ENCODE peak calls at places on chromosomes 3 and 15, in seven cellular contexts. L is upper lobe of right lung; A is ovary; I is CD4-positive, alpha-beta memory T cell; B is Karpas-422; O is PC-9; M is astrocyte. Q is an unnamed sample.

GRCh38 chr15:51736069-51736468 is 1.4 kb downstream of the LYSMD2 start:
- DNase-seq in L (no peak), A (no peak), I (no peak), B (peak; percentile 50), O (no peak), M (no peak), Q (no peak)

GRCh38 chr3:193805448-193805847 is 212.4 kb downstream of the OPA1 start:
- DNase-seq in L (no peak), A (peak; percentile 71), I (no peak), B (no peak), O (peak; percentile 95), M (peak; percentile 98), Q (peak; percentile 39)

GRCh38 chr3:32954506-32954905 is 3.1 kb downstream of the CCR4 start:
- DNase-seq in L (no peak), A (no peak), I (no peak), B (no peak), O (no peak), M (no peak), Q (no peak)

GRCh38 chr3:57530071-57530608 is 14.0 kb downstream of the DNAH12 start:
- DNase-seq in L (no peak), A (no peak), I (no peak), B (no peak), O (peak; percentile 77), M (no peak), Q (no peak)

GRCh38 chr3:141632779-141633374 is 105.2 kb upstream of the RNF7 start:
- DNase-seq in L (no peak), A (no peak), I (no peak), B (no peak), O (no peak), M (no peak), Q (no peak)

GRCh38 chr3:15647629-15648167 is 46.2 kb downstream of the BTD start:
- DNase-seq in L (no peak), A (no peak), I (peak; percentile 68), B (peak; percentile 71), O (peak; percentile 64), M (peak; percentile 100), Q (no peak)

GRCh38 chr15:40150163-40150925 is 10.5 kb upstream of the BUB1B start:
- DNase-seq in L (no peak), A (no peak), I (no peak), B (no peak), O (peak; percentile 82), M (peak; percentile 53), Q (peak; percentile 82)

GRCh38 chr3:35426581-35426980 is 212.7 kb upstream of the ARPP21 start:
- DNase-seq in L (no peak), A (no peak), I (no peak), B (no peak), O (no peak), M (peak; percentile 57), Q (no peak)

GRCh38 chr15:59741274-59741906 is 52.3 kb upstream of the BNIP2 start:
- DNase-seq in L (no peak), A (no peak), I (no peak), B (peak; percentile 49), O (no peak), M (no peak), Q (no peak)

GRCh38 chr15:101266034-101266433 is 11.3 kb downstream of the SELENOS start:
- DNase-seq in L (no peak), A (no peak), I (no peak), B (no peak), O (no peak), M (peak; percentile 86), Q (no peak)

GRCh38 chr15:60905587-60905986 is 323.5 kb downstream of the RORA start:
- DNase-seq in L (no peak), A (no peak), I (peak; percentile 39), B (peak; percentile 43), O (no peak), M (no peak), Q (no peak)

GRCh38 chr15:20645956-20646355 is 104.4 kb upstream of the GOLGA6L6 start:
- DNase-seq in L (peak; percentile 92), A (no peak), I (peak; percentile 36), B (no peak), O (no peak), M (no peak), Q (no peak)

GRCh38 chr3:47985376-47985775 is 30.8 kb downstream of the MAP4 start:
- DNase-seq in L (no peak), A (no peak), I (no peak), B (no peak), O (no peak), M (no peak), Q (no peak)

GRCh38 chr15:64693134-64693533 is 82.3 kb downstream of the RBPMS2 start:
- DNase-seq in L (no peak), A (no peak), I (no peak), B (no peak), O (no peak), M (peak; percentile 91), Q (no peak)

GRCh38 chr15:25894371-25894902 is 31.3 kb upstream of the ATP10A start:
- DNase-seq in L (no peak), A (no peak), I (no peak), B (no peak), O (no peak), M (no peak), Q (no peak)

GRCh38 chr15:34855893-34856292 is 60.5 kb upstream of the ACTC1 start:
- DNase-seq in L (no peak), A (no peak), I (no peak), B (no peak), O (no peak), M (peak; percentile 37), Q (no peak)

GRCh38 chr15:34855397-34855796 is 60.0 kb upstream of the ACTC1 start:
- DNase-seq in L (no peak), A (no peak), I (no peak), B (no peak), O (no peak), M (peak; percentile 76), Q (no peak)

GRCh38 chr15:34865531-34865930 is 70.2 kb upstream of the ACTC1 start:
- DNase-seq in L (no peak), A (no peak), I (no peak), B (no peak), O (no peak), M (no peak), Q (no peak)

DNA sequence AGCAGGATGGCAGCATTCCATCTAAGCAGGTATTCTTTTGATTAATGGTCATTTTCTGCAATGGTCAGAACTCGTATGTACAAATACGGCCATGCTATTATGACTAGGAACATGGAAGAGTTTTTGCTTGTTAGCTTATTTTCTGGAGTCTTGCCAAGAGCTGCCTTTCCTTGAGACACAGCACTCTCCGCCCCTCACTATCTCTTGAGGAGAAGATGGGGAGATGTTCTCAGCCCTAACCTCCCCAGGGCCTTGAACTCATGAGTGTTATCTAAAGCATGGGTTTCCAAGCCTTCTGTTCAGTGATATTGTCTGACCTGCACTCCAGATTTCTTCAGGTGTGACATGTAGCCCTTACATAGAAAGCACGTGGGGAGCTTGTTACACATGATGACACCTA is 65.9 kb upstream of the ACTC1 start:
- DNase-seq in L (no peak), A (no peak), I (no peak), B (no peak), O (no peak), M (no peak), Q (no peak)
- H3K36me3 ChIP-seq in L (peaks cover 96% of the 10 kb centered on the region), A (no peaks in the 10 kb centered on the region), I (peaks cover 33% of the 10 kb centered on the region), B (peaks cover 48% of the 10 kb centered on the region), O (no peaks in the 10 kb centered on the region), M (peaks cover 13% of the 10 kb centered on the region), Q (peaks cover 51% of the 10 kb centered on the region)

GRCh38 chr3:17221529-17221928 is 336.8 kb downstream of the PLCL2 start:
- DNase-seq in L (no peak), A (no peak), I (no peak), B (no peak), O (no peak), M (no peak), Q (no peak)
- H3K4me1 ChIP-seq in L (no peaks in the 10 kb centered on the region), A (no peaks in the 10 kb centered on the region), I (no peaks in the 10 kb centered on the region), B (no peaks in the 10 kb centered on the region), O (no peaks in the 10 kb centered on the region), M (no peaks in the 10 kb centered on the region), Q (no peaks in the 10 kb centered on the region)

GRCh38 chr3:176937546-176937945 is 259.7 kb downstream of the TBL1XR1 start:
- DNase-seq in L (no peak), A (no peak), I (no peak), B (no peak), O (no peak), M (peak; percentile 64), Q (no peak)

GRCh38 chr3:176933704-176934103 is 263.6 kb downstream of the TBL1XR1 start:
- DNase-seq in L (no peak), A (no peak), I (no peak), B (no peak), O (no peak), M (no peak), Q (no peak)

GRCh38 chr3:176931991-176932390 is 265.3 kb downstream of the TBL1XR1 start:
- DNase-seq in L (no peak), A (no peak), I (no peak), B (no peak), O (no peak), M (no peak), Q (no peak)

GRCh38 chr3:176935524-176935923 is 261.8 kb downstream of the TBL1XR1 start:
- DNase-seq in L (no peak), A (no peak), I (no peak), B (no peak), O (no peak), M (no peak), Q (no peak)

GRCh38 chr3:176934698-176935097 is 262.6 kb downstream of the TBL1XR1 start:
- DNase-seq in L (no peak), A (no peak), I (no peak), B (no peak), O (no peak), M (no peak), Q (no peak)
- H3K36me3 ChIP-seq in L (no peaks in the 10 kb centered on the region), A (no peaks in the 10 kb centered on the region), I (no peaks in the 10 kb centered on the region), B (no peaks in the 10 kb centered on the region), O (no peaks in the 10 kb centered on the region), M (no peaks in the 10 kb centered on the region), Q (no peaks in the 10 kb centered on the region)

GRCh38 chr15:57950381-57950946 is 115.0 kb downstream of the ALDH1A2 start:
- DNase-seq in L (no peak), A (no peak), I (no peak), B (no peak), O (no peak), M (no peak), Q (no peak)

GRCh38 chr15:57949374-57949938 is 116.1 kb downstream of the ALDH1A2 start:
- DNase-seq in L (no peak), A (no peak), I (no peak), B (no peak), O (no peak), M (no peak), Q (no peak)

GRCh38 chr15:57948554-57949289 is 116.8 kb downstream of the ALDH1A2 start:
- DNase-seq in L (no peak), A (no peak), I (no peak), B (no peak), O (no peak), M (no peak), Q (no peak)

GRCh38 chr15:57953874-57954273 is 111.6 kb downstream of the ALDH1A2 start:
- DNase-seq in L (no peak), A (no peak), I (no peak), B (no peak), O (no peak), M (no peak), Q (no peak)

DNA sequence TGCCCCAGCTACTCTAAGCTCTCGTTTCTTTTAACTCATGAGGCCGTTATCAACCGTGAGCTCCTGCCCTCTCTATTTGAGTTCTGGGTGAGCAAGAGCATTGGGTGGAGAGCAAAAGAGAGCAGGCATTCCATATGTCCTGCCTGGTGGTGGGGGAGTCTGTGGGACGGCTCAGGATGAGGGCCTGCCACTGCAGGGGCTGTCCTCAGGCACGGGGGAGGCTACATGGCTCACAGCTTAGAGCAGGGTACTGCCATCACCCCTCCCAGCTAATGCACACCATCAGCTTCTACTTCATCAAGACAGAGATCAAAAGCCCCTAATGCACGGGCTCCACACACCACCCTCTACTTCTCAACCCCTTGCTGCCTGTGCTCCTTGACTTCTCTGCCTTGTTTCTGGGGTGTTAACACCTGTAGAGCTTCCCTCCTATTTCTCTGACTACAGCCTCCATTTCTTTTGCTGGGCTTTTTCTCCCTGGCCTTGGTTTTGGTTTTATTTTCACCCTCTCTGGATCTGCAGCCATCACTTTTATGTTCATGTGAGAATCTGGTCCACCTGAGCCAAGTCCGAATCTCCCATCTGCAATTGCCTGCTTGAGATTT is 114.1 kb downstream of the ALDH1A2 start:
- DNase-seq in L (no peak), A (no peak), I (no peak), B (no peak), O (no peak), M (no peak), Q (no peak)
- H3K4me1 ChIP-seq in L (no peaks in the 10 kb centered on the region), A (peaks cover 19% of the 10 kb centered on the region), I (no peaks in the 10 kb centered on the region), B (no peaks in the 10 kb centered on the region), O (no peaks in the 10 kb centered on the region), M (no peaks in the 10 kb centered on the region), Q (no peaks in the 10 kb centered on the region)